ENCODE peak calls at places on chromosomes 6 and 20, in six cellular contexts. D is substantia nigra; O is nephron progenitor cell; Q is A549; B is activated CD8-positive, alpha-beta memory T cell treated with anti-CD3 and anti-CD28 coated beads for 4 hours; F is AG10803. C is an unnamed sample.

GRCh38 chr20:37246736-37247135 is 14.9 kb downstream of the GHRH start:
- DNase-seq in B (no peak), D (no peak), O (no peak), Q (no peak), F (no peak), C (no peak)

GRCh38 chr6:84193140-84193708 is 34.2 kb downstream of the CEP162 start:
- DNase-seq in Q (peak; percentile 24), B (no peak), O (no peak), F (peak; percentile 63), D (no peak), C (no peak)

GRCh38 chr6:39289490-39289889 is 24.7 kb downstream of the KCNK17 start:
- DNase-seq in O (no peak), B (no peak), F (no peak), Q (no peak), D (no peak), C (no peak)

GRCh38 chr6:33967966-33968724 is 164.3 kb upstream of the MLN start:
- DNase-seq in O (no peak), D (no peak), B (no peak), F (peak; percentile 45), Q (peak; percentile 18), C (no peak)

GRCh38 chr20:20427202-20427864 is 59.4 kb downstream of the INSM1 start:
- DNase-seq in Q (no peak), O (no peak), F (no peak), B (no peak), D (no peak), C (peak; percentile 35)

GRCh38 chr20:62876826-62877728 is 15.5 kb upstream of the TCFL5 start:
- DNase-seq in O (no peak), D (peak; percentile 30), B (no peak), Q (no peak), F (peak; percentile 57), C (no peak)

GRCh38 chr6:140360651-140361050 is 986.2 kb upstream of the CITED2 start:
- DNase-seq in Q (no peak), O (no peak), D (no peak), F (peak; percentile 27), B (no peak), C (no peak)

GRCh38 chr6:43990627-43991619 is 136.3 kb downstream of the MRPL14 start:
- DNase-seq in O (no peak), Q (no peak), F (peak; percentile 45), D (no peak), B (no peak), C (no peak)

GRCh38 chr20:42714298-42715141 is 475.2 kb downstream of the PTPRT start:
- DNase-seq in Q (no peak), D (no peak), O (no peak), B (no peak), F (no peak), C (no peak)

GRCh38 chr6:149028767-149029405 is 282.1 kb downstream of the UST start:
- DNase-seq in B (peak; percentile 51), O (peak; percentile 67), F (peak; percentile 95), Q (peak; percentile 32), D (peak; percentile 34), C (no peak)

GRCh38 chr20:44701116-44701865 is 13.9 kb upstream of the CCN5 start:
- DNase-seq in Q (no peak), O (peak; percentile 33), B (no peak), D (no peak), F (peak; percentile 45), C (no peak)

GRCh38 chr6:45420083-45420908 is 42.6 kb upstream of the SUPT3H start:
- DNase-seq in B (peak; percentile 59), F (peak; percentile 60), D (no peak), O (peak; percentile 17), Q (no peak), C (no peak)

GRCh38 chr20:37816726-37817125 is 86.2 kb upstream of the VSTM2L start:
- DNase-seq in F (no peak), D (no peak), O (no peak), Q (no peak), B (no peak), C (no peak)

GRCh38 chr20:17758512-17758911 is 58.7 kb downstream of the BANF2 start:
- DNase-seq in F (no peak), D (no peak), O (no peak), B (no peak), Q (no peak), C (no peak)

GRCh38 chr20:4898282-4898681 is 103.0 kb downstream of the SLC23A2 start:
- DNase-seq in O (no peak), F (peak; percentile 63), B (no peak), Q (no peak), D (no peak), C (no peak)

GRCh38 chr6:168695701-168696100 is 254.7 kb downstream of the SMOC2 start:
- DNase-seq in F (no peak), B (no peak), Q (no peak), D (no peak), O (no peak), C (no peak)

GRCh38 chr20:48791014-48791413 is 36.8 kb downstream of the PREX1 start:
- DNase-seq in D (no peak), B (no peak), O (no peak), F (no peak), Q (no peak), C (no peak)

GRCh38 chr20:38299963-38300362 is 4.0 kb upstream of the BPI start:
- DNase-seq in Q (no peak), B (no peak), F (no peak), O (no peak), D (no peak), C (no peak)

GRCh38 chr20:45857836-45858250 is 429 bp downstream of the ZSWIM3 start:
- DNase-seq in F (no peak), B (no peak), D (no peak), Q (no peak), O (no peak), C (no peak)

GRCh38 chr6:155419161-155419560 is 36.5 kb downstream of the NOX3 start:
- DNase-seq in O (no peak), F (peak; percentile 70), Q (no peak), D (no peak), B (no peak), C (no peak)

GRCh38 chr6:151842816-151843215 is 35.3 kb downstream of the ESR1 start:
- DNase-seq in Q (no peak), F (peak; percentile 5), D (no peak), O (no peak), B (no peak), C (no peak)

GRCh38 chr20:50790651-50791277 is 4.1 kb upstream of the BCAS4 start:
- DNase-seq in F (peak; percentile 91), O (peak; percentile 89), Q (peak; percentile 87), D (peak; percentile 81), B (peak; percentile 42), C (peak; percentile 76)

GRCh38 chr20:38217791-38218565 is 42.6 kb downstream of the KIAA1755 start:
- DNase-seq in F (peak; percentile 95), O (no peak), Q (peak; percentile 92), D (no peak), B (no peak), C (no peak)

GRCh38 chr6:75094614-75095321 is 111.1 kb downstream of the COL12A1 start:
- DNase-seq in B (no peak), D (no peak), Q (no peak), F (peak; percentile 73), O (no peak), C (no peak)

GRCh38 chr6:158560787-158561246 is 926 bp downstream of the TMEM181 start:
- DNase-seq in D (no peak), F (peak; percentile 17), O (peak; percentile 36), Q (no peak), B (no peak), C (no peak)

GRCh38 chr20:21063276-21063675 is 42.9 kb downstream of the LINC00237 start:
- DNase-seq in D (no peak), O (no peak), Q (no peak), B (no peak), F (no peak), C (no peak)

GRCh38 chr6:125191916-125192609 is 38.5 kb downstream of the TPD52L1 start:
- DNase-seq in F (peak; percentile 75), O (peak; percentile 36), B (peak; percentile 26), Q (peak; percentile 47), D (no peak), C (no peak)

GRCh38 chr20:3209023-3209945 is at the start of gene ITPA:
- DNase-seq in Q (peak; percentile 81), D (peak; percentile 40), F (peak; percentile 37), O (peak; percentile 74), B (peak; percentile 31), C (no peak)

GRCh38 chr20:44324343-44324742 is 12.5 kb upstream of the R3HDML start:
- DNase-seq in B (no peak), D (no peak), O (no peak), F (no peak), Q (no peak), C (no peak)

GRCh38 chr6:54646551-54647300 is 199.8 kb upstream of the FAM83B start:
- DNase-seq in B (no peak), O (no peak), Q (no peak), D (no peak), F (peak; percentile 49), C (no peak)

GRCh38 chr20:62554214-62554897 is 78.6 kb upstream of the GATA5 start:
- DNase-seq in Q (no peak), O (no peak), D (no peak), B (no peak), F (no peak), C (no peak)

GRCh38 chr20:17504326-17504897 is 26.8 kb downstream of the BFSP1 start:
- DNase-seq in F (no peak), Q (no peak), D (no peak), B (no peak), O (peak; percentile 10), C (no peak)

GRCh38 chr6:109260701-109261100 is 121.6 kb downstream of the CD164 start:
- DNase-seq in Q (no peak), F (peak; percentile 18), O (no peak), B (no peak), D (no peak), C (no peak)

GRCh38 chr20:8144282-8145245 is 12.5 kb downstream of the PLCB1 start:
- DNase-seq in Q (no peak), B (no peak), O (no peak), F (peak; percentile 93), D (no peak), C (no peak)

GRCh38 chr6:138972226-138972665 is 15.8 kb downstream of the REPS1 start:
- DNase-seq in D (no peak), O (no peak), B (no peak), F (no peak), Q (no peak), C (no peak)

GRCh38 chr20:7883309-7883708 is 56.9 kb downstream of the HAO1 start:
- DNase-seq in O (no peak), Q (no peak), D (no peak), F (no peak), B (no peak), C (no peak)

C was measured in amygdala.